ENCODE peak calls at places on chromosomes 16 and 17, in six cellular contexts. One of them, this sample, is unnamed.

GRCh38 chr16:57127037-57127763 is 34.8 kb downstream of the CPNE2 start:
- DNase-seq in pancreas: no peak
- DNase-seq in activated naive CD8-positive, alpha-beta T cell treated with anti-CD3 and anti-CD28 coated beads, Interleukin-2, amount 50 U/mL, for 24 hours: peak
- DNase-seq in bronchial epithelial cell: no peak
- DNase-seq in HCT116: no peak
- DNase-seq in dorsolateral prefrontal cortex: no peak
- DNase-seq in this sample: no peak

GRCh38 chr16:88960516-88960915 is 16.5 kb downstream of the CBFA2T3 start:
- DNase-seq in activated naive CD8-positive, alpha-beta T cell treated with anti-CD3 and anti-CD28 coated beads, Interleukin-2, amount 50 U/mL, for 24 hours: no peak
- DNase-seq in bronchial epithelial cell: no peak
- DNase-seq in pancreas: no peak
- DNase-seq in dorsolateral prefrontal cortex: no peak
- DNase-seq in HCT116: no peak
- DNase-seq in this sample: no peak

GRCh38 chr17:16599537-16599936 is 30.5 kb upstream of the ZNF287 start:
- DNase-seq in bronchial epithelial cell: no peak
- DNase-seq in pancreas: no peak
- DNase-seq in activated naive CD8-positive, alpha-beta T cell treated with anti-CD3 and anti-CD28 coated beads, Interleukin-2, amount 50 U/mL, for 24 hours: no peak
- DNase-seq in dorsolateral prefrontal cortex: no peak
- DNase-seq in HCT116: no peak
- DNase-seq in this sample: no peak

GRCh38 chr16:57265850-57266530 is 18.5 kb downstream of the PLLP start:
- DNase-seq in pancreas: peak
- DNase-seq in dorsolateral prefrontal cortex: peak
- DNase-seq in activated naive CD8-positive, alpha-beta T cell treated with anti-CD3 and anti-CD28 coated beads, Interleukin-2, amount 50 U/mL, for 24 hours: no peak
- DNase-seq in HCT116: no peak
- DNase-seq in bronchial epithelial cell: peak
- DNase-seq in this sample: peak

GRCh38 chr17:77963441-77963840 is 4.9 kb downstream of the TNRC6C start:
- DNase-seq in HCT116: no peak
- DNase-seq in dorsolateral prefrontal cortex: no peak
- DNase-seq in activated naive CD8-positive, alpha-beta T cell treated with anti-CD3 and anti-CD28 coated beads, Interleukin-2, amount 50 U/mL, for 24 hours: no peak
- DNase-seq in bronchial epithelial cell: no peak
- DNase-seq in pancreas: no peak
- DNase-seq in this sample: peak

GRCh38 chr16:75806487-75806886 is 80.2 kb upstream of the CPHXL start:
- DNase-seq in dorsolateral prefrontal cortex: no peak
- DNase-seq in activated naive CD8-positive, alpha-beta T cell treated with anti-CD3 and anti-CD28 coated beads, Interleukin-2, amount 50 U/mL, for 24 hours: no peak
- DNase-seq in pancreas: no peak
- DNase-seq in bronchial epithelial cell: no peak
- DNase-seq in HCT116: no peak
- DNase-seq in this sample: no peak

GRCh38 chr16:89289428-89290395 is 72.2 kb downstream of the ZNF778 start:
- DNase-seq in HCT116: peak
- DNase-seq in bronchial epithelial cell: peak
- DNase-seq in pancreas: peak
- DNase-seq in activated naive CD8-positive, alpha-beta T cell treated with anti-CD3 and anti-CD28 coated beads, Interleukin-2, amount 50 U/mL, for 24 hours: peak
- DNase-seq in dorsolateral prefrontal cortex: peak
- DNase-seq in this sample: peak

GRCh38 chr17:67717192-67717623 is 528 bp upstream of the NOL11 start:
- DNase-seq in HCT116: peak
- DNase-seq in activated naive CD8-positive, alpha-beta T cell treated with anti-CD3 and anti-CD28 coated beads, Interleukin-2, amount 50 U/mL, for 24 hours: no peak
- DNase-seq in dorsolateral prefrontal cortex: no peak
- DNase-seq in pancreas: no peak
- DNase-seq in bronchial epithelial cell: no peak
- DNase-seq in this sample: peak

GRCh38 chr17:67659028-67659427 is 58.7 kb upstream of the NOL11 start:
- DNase-seq in bronchial epithelial cell: no peak
- DNase-seq in pancreas: no peak
- DNase-seq in activated naive CD8-positive, alpha-beta T cell treated with anti-CD3 and anti-CD28 coated beads, Interleukin-2, amount 50 U/mL, for 24 hours: no peak
- DNase-seq in HCT116: no peak
- DNase-seq in dorsolateral prefrontal cortex: no peak
- DNase-seq in this sample: no peak

GRCh38 chr16:65767125-65767524 is 599.4 kb upstream of the CDH5 start:
- DNase-seq in dorsolateral prefrontal cortex: no peak
- DNase-seq in bronchial epithelial cell: no peak
- DNase-seq in activated naive CD8-positive, alpha-beta T cell treated with anti-CD3 and anti-CD28 coated beads, Interleukin-2, amount 50 U/mL, for 24 hours: no peak
- DNase-seq in pancreas: no peak
- DNase-seq in HCT116: no peak
- DNase-seq in this sample: no peak

GRCh38 chr17:77404812-77405581 is 264.2 kb downstream of the SEC14L1 start:
- DNase-seq in activated naive CD8-positive, alpha-beta T cell treated with anti-CD3 and anti-CD28 coated beads, Interleukin-2, amount 50 U/mL, for 24 hours: peak
- DNase-seq in HCT116: no peak
- DNase-seq in dorsolateral prefrontal cortex: no peak
- DNase-seq in pancreas: no peak
- DNase-seq in bronchial epithelial cell: peak
- DNase-seq in this sample: peak

GRCh38 chr17:45355087-45355486 is 38.3 kb upstream of the MAP3K14 start:
- DNase-seq in HCT116: no peak
- DNase-seq in bronchial epithelial cell: no peak
- DNase-seq in activated naive CD8-positive, alpha-beta T cell treated with anti-CD3 and anti-CD28 coated beads, Interleukin-2, amount 50 U/mL, for 24 hours: no peak
- DNase-seq in pancreas: no peak
- DNase-seq in dorsolateral prefrontal cortex: no peak
- DNase-seq in this sample: no peak

GRCh38 chr17:59154721-59155438 is at the start of gene SKA2:
- DNase-seq in HCT116: no peak
- DNase-seq in pancreas: peak
- DNase-seq in dorsolateral prefrontal cortex: peak
- DNase-seq in bronchial epithelial cell: no peak
- DNase-seq in activated naive CD8-positive, alpha-beta T cell treated with anti-CD3 and anti-CD28 coated beads, Interleukin-2, amount 50 U/mL, for 24 hours: peak
- DNase-seq in this sample: peak

GRCh38 chr17:7590743-7591142 is 849 bp upstream of the SOX15 start:
- DNase-seq in bronchial epithelial cell: peak
- DNase-seq in pancreas: no peak
- DNase-seq in HCT116: no peak
- DNase-seq in activated naive CD8-positive, alpha-beta T cell treated with anti-CD3 and anti-CD28 coated beads, Interleukin-2, amount 50 U/mL, for 24 hours: no peak
- DNase-seq in dorsolateral prefrontal cortex: no peak
- DNase-seq in this sample: no peak

GRCh38 chr16:81583893-81584705 is 139.5 kb downstream of the CMIP start:
- DNase-seq in bronchial epithelial cell: peak
- DNase-seq in activated naive CD8-positive, alpha-beta T cell treated with anti-CD3 and anti-CD28 coated beads, Interleukin-2, amount 50 U/mL, for 24 hours: no peak
- DNase-seq in dorsolateral prefrontal cortex: no peak
- DNase-seq in HCT116: peak
- DNase-seq in pancreas: no peak
- DNase-seq in this sample: no peak

This sample was measured in cerebellum.